ENCODE peak calls at places on chromosomes 16 and 17, in nine cellular contexts. E is left cardiac atrium, Q is cardiac fibroblast, B is ovary, A is T-helper 1 cell, I is GDM1, V is GM19239, L is HT1080, G is hippocampal formation. W is an unnamed sample.

GRCh38 chr17:50604470-50604869 is 30.2 kb upstream of the ABCC3 start:
- DNase-seq in E (peak), Q (peak), B (peak), A (no peak), I (no peak), V (no peak), L (peak), G (no peak), W (peak)

GRCh38 chr16:57878586-57878985 is 76.3 kb upstream of the KIFC3 start:
- DNase-seq in E (no peak), Q (no peak), B (no peak), A (no peak), I (no peak), V (no peak), L (no peak), G (no peak), W (no peak)

GRCh38 chr16:87636050-87636684 is 33.9 kb downstream of the JPH3 start:
- DNase-seq in E (peak), Q (peak), B (peak), A (peak), I (peak), V (peak), L (peak), G (peak), W (peak)

GRCh38 chr17:42184717-42185496 is at the start of gene HCRT:
- DNase-seq in E (no peak), Q (no peak), B (no peak), A (no peak), I (no peak), V (no peak), L (no peak), G (no peak), W (no peak)

GRCh38 chr17:70181866-70182265 is 12.5 kb downstream of the KCNJ2 start:
- DNase-seq in E (no peak), Q (peak), B (no peak), A (no peak), I (no peak), V (no peak), L (peak), G (no peak), W (peak)

GRCh38 chr17:75261336-75262111 is at the start of the genes GGA3 and MRPS7:
- DNase-seq in E (peak), Q (peak), B (peak), A (peak), I (peak), V (peak), L (peak), G (peak), W (peak)

GRCh38 chr17:67602974-67603373 is 114.8 kb upstream of the NOL11 start:
- DNase-seq in E (no peak), Q (peak), B (no peak), A (peak), I (peak), V (peak), L (peak), G (no peak), W (peak)

GRCh38 chr17:17030515-17031211 is 11.6 kb upstream of the MPRIP start:
- DNase-seq in E (no peak), Q (no peak), B (no peak), A (no peak), I (no peak), V (no peak), L (no peak), G (no peak), W (no peak)

GRCh38 chr16:87218281-87219055 is 98.7 kb downstream of the C16orf95 start:
- DNase-seq in E (no peak), Q (no peak), B (no peak), A (no peak), I (no peak), V (no peak), L (no peak), G (no peak), W (no peak)

GRCh38 chr17:73902416-73903181 is 258.4 kb upstream of the SDK2 start:
- DNase-seq in E (peak), Q (no peak), B (no peak), A (no peak), I (no peak), V (no peak), L (no peak), G (no peak), W (no peak)

GRCh38 chr17:9432121-9432866 is 143.3 kb downstream of the STX8 start:
- DNase-seq in E (no peak), Q (peak), B (no peak), A (no peak), I (no peak), V (peak), L (no peak), G (no peak), W (peak)

GRCh38 chr16:4524571-4524970 is 14.0 kb downstream of the CDIP1 start:
- DNase-seq in E (no peak), Q (no peak), B (no peak), A (no peak), I (no peak), V (no peak), L (no peak), G (no peak), W (no peak)

GRCh38 chr16:57661510-57661909 is 6.6 kb upstream of the ADGRG3 start:
- DNase-seq in E (no peak), Q (no peak), B (no peak), A (no peak), I (no peak), V (no peak), L (no peak), G (no peak), W (no peak)

GRCh38 chr17:82419471-82419995 is 1.1 kb upstream of the OGFOD3 start:
- DNase-seq in E (no peak), Q (no peak), B (no peak), A (peak), I (no peak), V (no peak), L (no peak), G (no peak), W (no peak)

GRCh38 chr17:18963126-18964017 is 11.4 kb downstream of the SLC5A10 start:
- DNase-seq in E (no peak), Q (peak), B (no peak), A (no peak), I (no peak), V (no peak), L (no peak), G (no peak), W (peak)

GRCh38 chr16:88387941-88388627 is 5.3 kb downstream of the ZNF469 start:
- DNase-seq in E (no peak), Q (no peak), B (no peak), A (no peak), I (no peak), V (no peak), L (no peak), G (no peak), W (no peak)

GRCh38 chr17:72518810-72519597 is 398.2 kb downstream of the SOX9 start:
- DNase-seq in E (no peak), Q (no peak), B (no peak), A (no peak), I (no peak), V (no peak), L (no peak), G (no peak), W (no peak)

GRCh38 chr16:69324013-69324531 is 6.3 kb downstream of the PDF start:
- DNase-seq in E (peak), Q (no peak), B (peak), A (no peak), I (no peak), V (no peak), L (no peak), G (no peak), W (peak)

GRCh38 chr17:44159519-44160210 is 10.8 kb upstream of the ASB16 start:
- DNase-seq in E (no peak), Q (no peak), B (no peak), A (peak), I (no peak), V (no peak), L (peak), G (no peak), W (no peak)

GRCh38 chr17:17876959-17877547 is 40.3 kb upstream of the SREBF1 start:
- DNase-seq in E (peak), Q (peak), B (peak), A (no peak), I (no peak), V (no peak), L (no peak), G (no peak), W (peak)

GRCh38 chr17:1820518-1821252 is 9.0 kb downstream of the SMYD4 start:
- DNase-seq in E (no peak), Q (no peak), B (no peak), A (no peak), I (no peak), V (no peak), L (no peak), G (no peak), W (no peak)

GRCh38 chr17:34993031-34993430 is 12.7 kb downstream of the LIG3 start:
- DNase-seq in E (no peak), Q (no peak), B (no peak), A (no peak), I (no peak), V (no peak), L (no peak), G (no peak), W (peak)

GRCh38 chr17:11564483-11565380 is 33.5 kb upstream of the DNAH9 start:
- DNase-seq in E (no peak), Q (no peak), B (no peak), A (no peak), I (no peak), V (no peak), L (no peak), G (peak), W (no peak)

GRCh38 chr17:35709874-35710273 is 21.6 kb upstream of the RASL10B start:
- DNase-seq in E (no peak), Q (peak), B (no peak), A (no peak), I (no peak), V (no peak), L (no peak), G (no peak), W (peak)

GRCh38 chr16:5415123-5415522 is 317.5 kb upstream of the EEF2KMT start:
- DNase-seq in E (no peak), Q (no peak), B (no peak), A (no peak), I (no peak), V (no peak), L (peak), G (no peak), W (no peak)

W was measured in foreskin fibroblast.